ENCODE peak calls at places on chromosomes 5 and 9, in seven cellular contexts. M, O, K, R, U, L and V are unnamed samples.
A peak's percentile ranks its signal among the peaks of the same experiment; 100 is the strongest.

GRCh38 chr5:148540636-148541035 is 113.7 kb downstream of the HTR4 start:
- DNase-seq in L (no peak), O (no peak), M (no peak), K (no peak), R (no peak), U (no peak), V (no peak)

GRCh38 chr5:107169871-107170270 is 500.9 kb downstream of the EFNA5 start:
- DNase-seq in K (no peak), O (no peak), L (no peak), M (no peak), U (no peak), R (no peak), V (no peak)

GRCh38 chr9:120892177-120892747 is 15.3 kb upstream of the PHF19 start:
- DNase-seq in K (no peak), R (no peak), M (no peak), U (peak; percentile 69), O (peak; percentile 42), L (no peak), V (peak; percentile 95)

GRCh38 chr9:135659252-135659651 is 3.9 kb upstream of the LCN9 start:
- DNase-seq in O (no peak), U (no peak), M (no peak), R (no peak), K (no peak), L (no peak), V (no peak)

GRCh38 chr5:14153932-14154646 is 10.9 kb downstream of the TRIO start:
- DNase-seq in M (peak; percentile 75), R (no peak), K (peak; percentile 83), U (no peak), L (no peak), O (no peak), V (no peak)

GRCh38 chr5:45385321-45386058 is 310.7 kb downstream of the HCN1 start:
- DNase-seq in M (peak; percentile 92), K (peak; percentile 68), U (no peak), R (no peak), L (no peak), O (no peak), V (no peak)

GRCh38 chr9:120655005-120655622 is 59.2 kb downstream of the MEGF9 start:
- DNase-seq in R (no peak), O (no peak), L (no peak), U (no peak), M (peak; percentile 66), K (peak; percentile 70), V (no peak)

GRCh38 chr9:91522496-91522895 is 98.9 kb upstream of the NFIL3 start:
- DNase-seq in U (no peak), R (no peak), L (no peak), K (peak; percentile 50), M (no peak), O (no peak), V (no peak)

GRCh38 chr9:97749928-97750327 is 52.8 kb upstream of the XPA start:
- DNase-seq in L (no peak), U (no peak), M (no peak), R (no peak), O (no peak), K (no peak), V (no peak)

GRCh38 chr5:102536323-102536928 is 37.6 kb upstream of the SLCO6A1 start:
- DNase-seq in U (no peak), R (peak; percentile 9), K (peak; percentile 22), O (no peak), M (peak; percentile 17), L (no peak), V (peak; percentile 37)

GRCh38 chr9:129357773-129358250 is 179.8 kb upstream of the IER5L start:
- DNase-seq in O (no peak), R (no peak), U (no peak), M (no peak), K (no peak), L (no peak), V (no peak)

GRCh38 chr5:138354926-138355378 is 2.5 kb downstream of the KDM3B start:
- DNase-seq in M (peak; percentile 86), K (peak; percentile 77), U (no peak), L (peak; percentile 29), O (peak; percentile 77), R (no peak), V (no peak)

GRCh38 chr9:134970719-134971118 is 53.0 kb upstream of the FCN1 start:
- DNase-seq in K (no peak), R (no peak), O (no peak), L (no peak), M (no peak), U (no peak), V (no peak)

GRCh38 chr5:147658293-147658932 is 124.1 kb downstream of the JAKMIP2 start:
- DNase-seq in K (no peak), O (no peak), U (no peak), L (no peak), M (no peak), R (no peak), V (no peak)

GRCh38 chr9:69905291-69905690 is 84.7 kb downstream of the CFAP95 start:
- DNase-seq in U (no peak), K (peak; percentile 39), L (no peak), R (no peak), O (no peak), M (no peak), V (no peak)

GRCh38 chr5:1937590-1937989 is 54.9 kb upstream of the IRX4 start:
- DNase-seq in M (no peak), K (no peak), O (no peak), U (no peak), L (no peak), R (peak; percentile 75), V (no peak)

GRCh38 chr5:114305402-114306207 is 56.3 kb upstream of the KCNN2 start:
- DNase-seq in O (peak; percentile 6), U (no peak), R (no peak), M (peak; percentile 29), L (no peak), K (peak; percentile 74), V (no peak)

GRCh38 chr9:70962761-70963445 is 158.5 kb downstream of the TRPM3 start:
- DNase-seq in U (no peak), O (no peak), M (no peak), L (no peak), R (no peak), K (peak; percentile 4), V (no peak)

GRCh38 chr5:16453609-16454008 is 12.0 kb downstream of the ZNF622 start:
- DNase-seq in R (no peak), O (no peak), K (no peak), L (no peak), M (no peak), U (peak; percentile 52), V (no peak)

GRCh38 chr5:95734916-95735315 is 3.8 kb downstream of the RHOBTB3 start:
- DNase-seq in U (no peak), O (no peak), M (no peak), L (no peak), R (no peak), K (peak; percentile 58), V (no peak)

GRCh38 chr5:119743927-119744326 is 114.6 kb downstream of the FAM170A start:
- DNase-seq in R (no peak), O (peak; percentile 57), K (peak; percentile 4), M (peak; percentile 89), U (no peak), L (no peak), V (no peak)

GRCh38 chr5:171571663-171572062 is 152.2 kb downstream of the FGF18 start:
- DNase-seq in R (no peak), U (no peak), M (peak; percentile 92), K (peak; percentile 42), L (no peak), O (no peak), V (no peak)

GRCh38 chr5:131677115-131677514 is 42.1 kb upstream of the RAPGEF6 start:
- DNase-seq in L (no peak), O (no peak), U (no peak), M (no peak), R (no peak), K (no peak), V (no peak)

GRCh38 chr5:172666251-172666650 is 25.2 kb downstream of the NEURL1B start:
- DNase-seq in K (peak; percentile 17), R (no peak), U (no peak), M (peak; percentile 36), O (no peak), L (no peak), V (no peak)

GRCh38 chr9:103397868-103398600 is 402.9 kb downstream of the CYLC2 start:
- DNase-seq in L (no peak), R (peak; percentile 15), U (peak; percentile 40), M (peak; percentile 65), O (peak; percentile 43), K (no peak), V (peak; percentile 62)